ENCODE peak calls at places on chromosomes 12 and 14, in six cellular contexts. P is OCI-LY7, B is astrocyte, J is hepatocyte, V is SK-N-SH, E is fibroblast of lung. O is an unnamed sample.

GRCh38 chr14:95359974-95360826 is 40.5 kb upstream of the CLMN start:
- DNase-seq in B (no peak), P (no peak), J (peak; percentile 46), V (no peak), E (peak; percentile 12), O (no peak)

GRCh38 chr14:37597538-37598084 is 2.2 kb downstream of the TTC6 start:
- DNase-seq in V (no peak), P (no peak), E (no peak), B (no peak), J (peak; percentile 71), O (no peak)

GRCh38 chr14:73771848-73772705 is 57.9 kb upstream of the PNMA1 start:
- DNase-seq in P (peak; percentile 95), E (peak; percentile 83), J (peak; percentile 95), V (peak; percentile 79), B (peak; percentile 79), O (peak; percentile 79)

GRCh38 chr12:119988440-119988787 is 622 bp upstream of the BICDL1 start:
- DNase-seq in J (no peak), B (peak; percentile 49), E (peak; percentile 60), V (peak; percentile 69), P (no peak), O (no peak)

GRCh38 chr12:5796171-5797091 is 148.6 kb downstream of the ANO2 start:
- DNase-seq in V (peak; percentile 49), P (peak; percentile 30), E (no peak), J (peak; percentile 84), B (no peak), O (no peak)

GRCh38 chr14:55097894-55098560 is 31.0 kb upstream of the LGALS3 start:
- DNase-seq in B (no peak), J (no peak), E (peak; percentile 27), V (no peak), P (peak; percentile 41), O (peak; percentile 30)

GRCh38 chr14:24847568-24847967 is 202.4 kb downstream of the STXBP6 start:
- DNase-seq in J (no peak), E (peak; percentile 26), V (no peak), B (no peak), P (no peak), O (no peak)

GRCh38 chr12:1171657-1172056 is 180.6 kb downstream of the ERC1 start:
- DNase-seq in J (no peak), B (peak; percentile 7), P (peak; percentile 35), E (peak; percentile 21), V (no peak), O (no peak)

GRCh38 chr12:121334513-121335343 is 17.5 kb downstream of the ANAPC5 start:
- DNase-seq in J (peak; percentile 86), P (peak; percentile 76), V (peak; percentile 64), B (peak; percentile 61), E (peak; percentile 67), O (peak; percentile 45)

GRCh38 chr12:55472297-55472696 is 2.4 kb upstream of the OR6C70 start:
- DNase-seq in J (no peak), V (no peak), E (no peak), B (no peak), P (no peak), O (no peak)

GRCh38 chr12:57613427-57614109 is 2.3 kb downstream of the ARHGEF25 start:
- DNase-seq in B (no peak), P (no peak), E (no peak), J (no peak), V (no peak), O (no peak)

GRCh38 chr12:47995976-47996375 is 8.3 kb downstream of the COL2A1 start:
- DNase-seq in J (peak; percentile 65), B (peak; percentile 76), E (peak; percentile 81), P (no peak), V (no peak), O (no peak)

GRCh38 chr12:131684015-131684725 is 26.7 kb upstream of the SFSWAP start:
- DNase-seq in E (no peak), B (no peak), P (no peak), J (no peak), V (no peak), O (no peak)

GRCh38 chr14:85731198-85731597 is 201.3 kb downstream of the FLRT2 start:
- DNase-seq in P (no peak), V (no peak), E (peak; percentile 85), B (peak; percentile 83), J (peak; percentile 5), O (no peak)

GRCh38 chr14:68795602-68796417 is 2.9 kb upstream of the ZFP36L1 start:
- DNase-seq in E (peak; percentile 79), P (peak; percentile 90), B (peak; percentile 65), V (peak; percentile 86), J (peak; percentile 92), O (peak; percentile 77)

GRCh38 chr12:65596514-65597010 is 227.7 kb upstream of the HMGA2 start:
- DNase-seq in B (no peak), J (no peak), E (no peak), P (no peak), V (no peak), O (no peak)

GRCh38 chr14:75283162-75283883 is 4.7 kb downstream of the FOS start:
- DNase-seq in B (peak; percentile 73), J (peak; percentile 84), V (no peak), E (peak; percentile 56), P (no peak), O (no peak)

GRCh38 chr12:105930612-105931011 is 208.1 kb downstream of the NUAK1 start:
- DNase-seq in V (no peak), P (no peak), E (no peak), J (no peak), B (no peak), O (no peak)

GRCh38 chr12:130872179-130873096 is 572 bp downstream of the RAN start:
- DNase-seq in B (peak; percentile 48), E (peak; percentile 56), V (peak; percentile 85), J (peak; percentile 77), P (peak; percentile 57), O (no peak)

GRCh38 chr12:105954891-105955607 is 183.7 kb downstream of the NUAK1 start:
- DNase-seq in P (no peak), J (peak; percentile 52), E (no peak), B (no peak), V (no peak), O (no peak)

GRCh38 chr14:94110552-94111181 is at the start of gene IFI27:
- DNase-seq in B (peak; percentile 43), E (peak; percentile 57), J (no peak), V (no peak), P (no peak), O (no peak)

GRCh38 chr14:61444215-61444768 is 122.9 kb downstream of the PRKCH start:
- DNase-seq in J (no peak), V (no peak), E (no peak), B (no peak), P (no peak), O (no peak)

GRCh38 chr12:70365648-70366518 is at the start of gene KCNMB4:
- DNase-seq in V (peak; percentile 94), P (peak; percentile 82), B (peak; percentile 18), E (peak; percentile 46), J (peak; percentile 73), O (peak; percentile 79)

GRCh38 chr12:94596596-94596995 is 53.8 kb downstream of the TMCC3 start:
- DNase-seq in V (no peak), E (peak; percentile 21), J (no peak), B (no peak), P (no peak), O (no peak)

GRCh38 chr12:104653730-104654328 is 197.1 kb downstream of the CHST11 start:
- DNase-seq in P (peak; percentile 62), J (no peak), B (no peak), V (no peak), E (no peak), O (no peak)

GRCh38 chr12:99810718-99811593 is 163.4 kb downstream of the GARIN6 start:
- DNase-seq in E (peak; percentile 29), B (peak; percentile 13), P (peak; percentile 51), V (peak; percentile 21), J (peak; percentile 16), O (peak; percentile 53)

GRCh38 chr14:96064866-96065265 is 25.7 kb downstream of the C14orf132 start:
- DNase-seq in V (no peak), E (no peak), J (no peak), P (peak; percentile 20), B (no peak), O (no peak)

GRCh38 chr14:81559385-81559784 is 25.7 kb upstream of the SEL1L start:
- DNase-seq in P (no peak), V (no peak), E (no peak), B (no peak), J (no peak), O (no peak)
- H2AFZ ChIP-seq in P (no peak overlapping the region), V (no peak overlapping the region), E (no peak overlapping the region), B (no peak overlapping the region), J (no peak overlapping the region), O (no peak overlapping the region)

DNA sequence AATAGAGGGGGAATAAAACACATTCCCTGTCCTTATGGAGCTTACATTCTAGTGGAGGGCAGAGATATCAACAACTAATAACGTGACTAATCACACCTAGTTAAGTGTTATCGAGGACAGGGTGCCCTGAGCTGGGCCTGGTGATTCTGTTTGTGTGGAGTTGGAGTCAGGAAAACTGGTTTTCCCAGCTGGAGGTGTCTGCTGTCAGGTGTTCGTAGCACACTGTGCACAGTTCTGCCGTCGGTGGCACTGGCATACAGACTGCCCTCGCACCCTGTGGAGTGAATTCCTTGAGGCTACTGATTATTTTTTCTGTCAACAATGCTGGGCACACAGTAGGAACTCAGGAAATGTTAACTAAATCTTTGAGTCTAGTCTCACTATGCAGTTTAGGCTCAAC is 900 bp upstream of the MTERF2 start:
- DNase-seq in V (no peak), E (no peak), P (no peak), B (no peak), J (peak; percentile 22), O (no peak)
- H3K4me3 ChIP-seq in V (no peak overlapping the region), E (no peak overlapping the region), P (no peak overlapping the region), B (peak overlapping the region; percentile 20), J (no peak overlapping the region), O (no peak overlapping the region)

GRCh38 chr14:101064121-101064661 is 160.7 kb upstream of the RTL1 start:
- DNase-seq in V (no peak), E (no peak), P (no peak), J (no peak), B (no peak), O (no peak)
- H2AFZ ChIP-seq in V (no peak overlapping the region), E (no peak overlapping the region), P (no peak overlapping the region), J (no peak overlapping the region), B (no peak overlapping the region), O (no peak overlapping the region)

DNA sequence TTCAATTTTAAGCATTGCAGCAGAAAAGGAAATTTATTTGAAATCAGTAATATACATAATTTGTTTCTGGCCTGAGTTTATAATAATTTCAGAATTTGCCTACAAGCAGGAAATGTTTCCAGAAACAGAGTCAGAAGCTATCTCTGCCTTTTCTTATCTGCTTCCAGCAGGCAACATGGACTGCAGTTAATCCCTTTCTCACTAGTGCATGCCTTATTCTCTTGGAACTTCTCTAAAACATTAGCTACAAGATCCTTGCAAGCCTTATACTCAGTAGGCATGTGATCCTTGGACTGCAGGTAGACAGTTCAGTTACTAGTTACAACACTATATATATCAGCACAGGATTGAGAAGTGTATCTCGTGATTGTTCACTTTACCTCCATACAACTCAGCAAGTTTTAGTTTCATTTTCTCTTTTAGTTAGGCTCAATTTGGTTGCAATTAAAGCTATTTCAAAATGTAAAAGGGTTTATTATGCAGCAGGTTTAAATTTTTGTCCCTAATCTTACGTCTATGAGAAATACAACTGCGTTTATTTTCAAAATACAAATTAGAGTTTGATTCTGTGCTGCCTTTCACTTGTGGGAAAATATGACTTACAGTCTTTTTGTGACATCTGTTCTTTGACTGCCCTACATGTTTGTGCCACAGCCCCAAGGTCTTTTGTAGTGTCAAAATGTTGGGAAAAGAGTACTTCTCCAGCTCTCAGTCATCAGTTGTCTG is 709.1 kb upstream of the FOXG1 start:
- DNase-seq in V (no peak), B (no peak), E (no peak), J (peak; percentile 37), P (no peak), O (peak; percentile 58)
- H3K4me3 ChIP-seq in V (peak overlapping the region; percentile 39), B (no peak overlapping the region), E (no peak overlapping the region), J (no peak overlapping the region), P (no peak overlapping the region), O (peak overlapping the region; percentile 15)